ENCODE peak calls at places on chromosomes 2 and 18, in eight cellular contexts. V is transverse colon, Q is sigmoid colon, R is ascending aorta, B is colonic mucosa, L is endodermal cell, U is aorta, Z is HCT116. F is an unnamed sample. For H3K4me1, the result is how much of the 10 kb centered on the place peaks cover.

GRCh38 chr2:71889991-71890684 is 257.5 kb downstream of the CYP26B1 start:
- DNase-seq in Q (no peak), L (no peak), V (no peak), B (no peak), R (no peak), Z (no peak), U (no peak), F (no peak)

GRCh38 chr2:152421521-152422367 is 86.8 kb downstream of the FMNL2 start:
- DNase-seq in U (peak), L (no peak), R (peak), B (peak), Q (no peak), Z (peak), V (peak), F (peak)

GRCh38 chr2:145874466-145874865 is 1354.5 kb upstream of the ZEB2 start:
- DNase-seq in Z (no peak), B (no peak), R (no peak), Q (no peak), U (no peak), L (no peak), V (no peak), F (no peak)

GRCh38 chr2:239758325-239758877 is 266.7 kb downstream of the NDUFA10 start:
- DNase-seq in R (peak), V (no peak), B (no peak), U (no peak), L (no peak), Q (no peak), Z (no peak), F (no peak)

GRCh38 chr2:122182631-122183030 is 427.2 kb downstream of the TSN start:
- DNase-seq in Q (no peak), U (no peak), V (no peak), Z (no peak), B (no peak), R (no peak), L (no peak), F (no peak)

GRCh38 chr2:38187416-38188127 is 111.6 kb upstream of the CYP1B1 start:
- DNase-seq in V (peak), U (peak), Q (peak), Z (no peak), B (peak), L (no peak), R (peak), F (no peak)

GRCh38 chr2:34288016-34288415 is 688.9 kb upstream of the FAM98A start:
- DNase-seq in Z (no peak), L (no peak), Q (no peak), V (no peak), U (no peak), R (no peak), B (no peak), F (no peak)

GRCh38 chr2:231198291-231199173 is at the start of gene ARMC9:
- DNase-seq in Z (no peak), L (peak), U (peak), V (peak), B (peak), Q (peak), R (peak), F (peak)

GRCh38 chr2:232434091-232434490 is 21.9 kb upstream of the ALPI start:
- DNase-seq in R (no peak), L (peak), Q (no peak), V (no peak), U (no peak), B (no peak), Z (no peak), F (no peak)

GRCh38 chr2:128308284-128308731 is 10.4 kb downstream of the HS6ST1 start:
- DNase-seq in Z (no peak), L (peak), R (peak), B (no peak), V (no peak), U (peak), Q (peak), F (no peak)

GRCh38 chr2:83574614-83575013 is 884.5 kb downstream of the SUCLG1 start:
- DNase-seq in Q (no peak), L (no peak), B (no peak), V (no peak), U (no peak), Z (no peak), R (no peak), F (no peak)

GRCh38 chr2:147398301-147398700 is 446.5 kb upstream of the ACVR2A start:
- DNase-seq in B (no peak), V (no peak), Z (no peak), U (no peak), R (no peak), Q (no peak), L (no peak), F (no peak)

GRCh38 chr2:177338177-177338721 is 54.3 kb upstream of the AGPS start:
- DNase-seq in Q (no peak), U (no peak), B (no peak), Z (peak), L (no peak), V (no peak), R (no peak), F (no peak)

GRCh38 chr2:23199115-23199918 is 185.7 kb upstream of the KLHL29 start:
- DNase-seq in L (peak), B (no peak), Q (no peak), U (no peak), Z (peak), V (no peak), R (no peak), F (peak)

GRCh38 chr2:47767880-47768609 is 14.9 kb upstream of the MSH6 start:
- DNase-seq in U (peak), Z (peak), V (peak), L (peak), Q (peak), R (peak), B (peak), F (peak)

GRCh38 chr2:188512456-188512855 is 220.8 kb downstream of the GULP1 start:
- DNase-seq in U (no peak), Z (no peak), V (no peak), Q (no peak), R (no peak), B (no peak), L (no peak), F (peak)

GRCh38 chr18:79388043-79388442 is 7.7 kb upstream of the NFATC1 start:
- DNase-seq in B (peak), Z (no peak), Q (peak), V (no peak), U (no peak), R (no peak), L (peak), F (no peak)

DNA sequence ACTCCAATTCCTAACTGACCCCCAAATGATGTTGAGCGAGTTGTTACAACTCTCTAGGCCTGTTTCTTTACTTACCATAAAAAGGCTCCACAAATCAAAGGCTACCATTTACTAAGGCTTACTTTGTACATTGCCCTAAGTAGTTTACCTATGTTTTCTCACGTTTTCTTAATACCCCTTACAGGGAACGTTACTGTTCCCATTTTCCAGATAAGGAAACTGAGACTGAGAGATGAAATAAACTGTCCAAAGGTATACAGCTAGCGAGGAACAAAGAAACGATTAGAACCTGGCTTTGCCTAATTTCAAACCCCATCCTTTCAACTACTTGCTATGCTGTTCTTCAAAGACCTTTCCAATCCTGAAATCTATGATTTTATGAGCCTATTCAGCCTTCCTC is 74.8 kb upstream of the SPTBN1 start:
- DNase-seq in R (no peak), L (no peak), Q (no peak), V (no peak), U (no peak), B (no peak), Z (no peak), F (no peak)
- H3K4me3 ChIP-seq in R (no peak), L (no peak), Q (no peak), V (no peak), U (no peak), B (no peak), Z (no peak), F (no peak)

DNA sequence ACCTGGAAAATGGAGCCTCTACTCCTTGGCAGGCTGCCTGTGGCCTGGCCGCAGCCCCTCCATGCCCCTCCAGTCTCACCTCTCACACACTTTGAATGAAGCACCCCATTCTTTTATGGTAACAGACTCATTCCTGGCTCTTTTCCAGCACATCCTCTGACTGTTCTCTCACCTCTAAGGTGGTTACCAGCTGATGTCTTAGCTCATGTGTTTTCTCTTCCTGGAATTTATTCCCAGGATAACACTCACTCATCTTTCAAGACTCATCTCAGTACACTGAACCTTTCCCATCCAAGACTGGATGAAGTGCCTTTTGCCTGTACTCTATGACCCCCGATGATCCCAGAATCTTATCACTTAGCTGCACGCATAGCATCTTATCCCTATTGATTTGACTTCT is 50.6 kb downstream of the SLC9A4 start:
- DNase-seq in Z (no peak), B (no peak), Q (no peak), L (no peak), V (no peak), R (no peak), U (no peak), F (no peak)
- H3K27ac ChIP-seq in Z (no peak), B (no peak), Q (no peak), L (no peak), V (no peak), R (no peak), U (no peak), F (no peak)

DNA sequence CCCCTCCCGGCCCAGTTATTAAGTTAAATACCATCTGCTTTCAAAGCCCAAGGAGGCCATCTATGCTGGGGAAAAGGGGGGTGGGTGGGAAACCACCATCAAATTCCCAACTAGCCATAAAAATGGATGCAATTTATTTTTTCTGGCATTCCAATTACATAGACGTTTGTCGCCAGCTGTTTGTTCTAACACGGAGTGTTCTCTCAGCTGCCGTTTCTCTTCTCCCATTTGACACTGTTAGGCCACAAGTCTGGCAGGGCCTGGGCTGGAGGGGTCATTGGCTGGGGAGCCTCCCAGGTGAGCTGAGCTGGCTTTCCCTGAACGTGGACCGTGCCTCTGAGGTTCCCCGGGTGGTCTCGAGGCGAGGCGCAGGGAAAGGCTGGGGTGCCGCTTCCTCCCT is 16.6 kb downstream of the ATOH8 start:
- DNase-seq in Q (no peak), L (no peak), B (no peak), Z (no peak), R (no peak), V (no peak), U (no peak), F (no peak)
- H3K4me1 ChIP-seq in Q (under half), L (under half), B (under half), Z (half or more), R (half or more), V (half or more), U (under half), F (under half)

GRCh38 chr2:241272298-241272721 is 43.2 kb downstream of the HDLBP start:
- DNase-seq in Z (no peak), B (peak), L (peak), R (peak), V (peak), U (peak), Q (peak), F (no peak)
- H3K4me3 ChIP-seq in Z (peak), B (peak), L (peak), R (peak), V (peak), U (peak), Q (peak), F (peak)

GRCh38 chr2:106124787-106125549 is 69.1 kb downstream of the UXS1 start:
- DNase-seq in B (no peak), Z (no peak), Q (no peak), U (no peak), R (no peak), L (no peak), V (no peak), F (peak)
- H3K27ac ChIP-seq in B (no peak), Z (no peak), Q (no peak), U (no peak), R (no peak), L (no peak), V (no peak), F (peak)

DNA sequence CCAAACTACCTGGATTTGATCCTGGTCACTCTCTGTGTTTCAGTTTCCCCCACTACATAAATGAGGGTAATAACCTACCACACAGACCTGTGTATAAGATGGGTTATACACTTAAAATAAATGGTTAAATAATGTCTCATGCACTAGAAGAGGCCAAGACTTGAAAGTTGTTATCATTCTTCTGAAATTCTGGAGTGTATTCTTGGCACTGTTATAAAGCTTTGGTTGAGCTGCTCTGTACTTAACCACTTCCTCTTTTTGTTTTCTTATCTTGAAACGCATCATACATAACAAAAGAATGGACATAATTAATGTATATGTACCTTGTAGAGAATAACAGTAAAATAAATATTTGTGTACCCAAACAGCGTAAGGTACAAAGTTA is 281.0 kb downstream of the AFF3 start:
- DNase-seq in Z (no peak), V (no peak), B (no peak), U (no peak), R (no peak), Q (no peak), L (no peak), F (peak)
- H3K4me1 ChIP-seq in Z (under half), V (under half), B (under half), U (under half), R (under half), Q (under half), L (under half), F (under half)

GRCh38 chr2:190376083-190376482 is 32.1 kb upstream of the MFSD6 start:
- DNase-seq in Z (no peak), V (no peak), R (no peak), U (no peak), B (no peak), Q (no peak), L (no peak), F (no peak)

GRCh38 chr2:190379249-190379964 is 28.7 kb upstream of the MFSD6 start:
- DNase-seq in V (no peak), U (no peak), B (no peak), R (no peak), Z (no peak), L (no peak), Q (no peak), F (no peak)

GRCh38 chr2:190380962-190381412 is 27.2 kb upstream of the MFSD6 start:
- DNase-seq in L (no peak), Z (no peak), B (no peak), V (no peak), R (no peak), U (no peak), Q (no peak), F (no peak)

GRCh38 chr2:190376591-190377245 is 31.4 kb upstream of the MFSD6 start:
- DNase-seq in R (no peak), V (no peak), Q (no peak), L (no peak), B (no peak), U (no peak), Z (no peak), F (no peak)

GRCh38 chr2:190378883-190379237 is 29.3 kb upstream of the MFSD6 start:
- DNase-seq in Z (no peak), L (no peak), V (no peak), U (no peak), B (no peak), Q (no peak), R (no peak), F (no peak)
- H3K4me3 ChIP-seq in Z (no peak), L (no peak), V (no peak), U (no peak), B (no peak), Q (no peak), R (no peak), F (no peak)

DNA sequence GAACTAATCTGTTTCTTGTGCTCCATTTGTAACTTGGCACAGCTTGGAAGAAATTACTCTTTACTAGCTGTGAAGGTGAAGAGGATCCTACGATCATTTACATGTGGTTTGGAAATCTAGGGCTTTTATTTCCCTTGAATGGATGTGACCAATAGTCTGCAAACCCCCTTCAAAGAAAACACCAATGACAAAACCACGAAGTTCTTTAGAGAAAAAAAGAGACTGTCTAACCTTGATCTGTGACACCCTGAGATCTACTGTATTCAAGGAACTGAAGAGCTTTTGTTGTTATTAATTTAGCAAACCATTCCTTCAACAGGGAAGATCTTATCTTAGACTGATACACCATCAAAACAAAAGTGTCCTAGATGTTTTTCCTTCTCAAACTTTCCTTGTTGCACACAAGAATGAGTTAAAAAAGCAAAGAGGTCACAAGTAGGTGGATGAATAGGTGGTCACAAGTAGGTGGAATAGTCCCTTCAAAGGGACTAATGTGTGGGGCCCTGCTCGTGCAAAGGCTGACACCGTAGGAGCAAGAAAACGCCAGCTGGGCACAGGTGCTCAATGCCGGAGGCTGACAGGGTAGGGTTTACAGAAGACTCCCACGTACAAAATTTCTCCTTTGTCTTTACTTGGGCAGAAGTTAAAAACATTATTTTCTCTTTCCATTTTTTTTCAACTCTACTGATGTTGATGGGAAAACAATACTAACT is 95.6 kb upstream of the ITGB6 start:
- DNase-seq in V (no peak), Z (no peak), U (no peak), R (no peak), B (no peak), L (no peak), Q (no peak), F (no peak)
- H3K27ac ChIP-seq in V (no peak), Z (no peak), U (no peak), R (no peak), B (no peak), L (no peak), Q (peak), F (no peak)

GRCh38 chr18:10059610-10060468 is 146.0 kb downstream of the VAPA start:
- DNase-seq in Z (no peak), V (no peak), B (no peak), R (no peak), U (no peak), L (no peak), Q (no peak), F (no peak)
- H3K4me1 ChIP-seq in Z (under half), V (under half), B (under half), R (under half), U (under half), L (under half), Q (under half), F (under half)